ENCODE peak calls at places on chromosomes 4 and X, in four cellular contexts. O is K562, K is HCT116, Q is H1. C is an unnamed sample.

GRCh38 chr4:23934915-23935314 is 45.1 kb upstream of the PPARGC1A start:
- DNase-seq in K (no peak), Q (no peak), O (no peak), C (peak; percentile 75)

GRCh38 chrX:7214251-7214650 is 66.3 kb upstream of the PUDP start:
- DNase-seq in K (no peak), Q (no peak), O (no peak), C (no peak)

GRCh38 chrX:41014776-41015175 is 70.5 kb upstream of the USP9X start:
- DNase-seq in Q (no peak), O (no peak), K (peak; percentile 51), C (no peak)

GRCh38 chrX:46016296-46016695 is 528.9 kb downstream of the ZNF674 start:
- DNase-seq in Q (no peak), K (no peak), O (no peak), C (no peak)

GRCh38 chr4:159105761-159106243 is 2.9 kb downstream of the RAPGEF2 start:
- DNase-seq in Q (no peak), O (peak; percentile 48), K (no peak), C (no peak)

GRCh38 chr4:100581337-100581736 is 63.5 kb upstream of the EMCN start:
- DNase-seq in Q (no peak), O (no peak), K (peak; percentile 53), C (no peak)

GRCh38 chr4:145937990-145938611 is 522 bp downstream of the ZNF827 start:
- DNase-seq in Q (peak; percentile 48), K (no peak), O (no peak), C (no peak)

GRCh38 chr4:124321370-124321769 is 391.2 kb downstream of the ANKRD50 start:
- DNase-seq in K (no peak), Q (no peak), O (no peak), C (no peak)

GRCh38 chr4:72312032-72312650 is 256.9 kb downstream of the ADAMTS3 start:
- DNase-seq in O (no peak), Q (no peak), K (no peak), C (peak; percentile 29)

GRCh38 chr4:183430317-183430986 is 14.0 kb upstream of the CDKN2AIP start:
- DNase-seq in Q (peak; percentile 58), O (no peak), K (no peak), C (no peak)

GRCh38 chr4:169275180-169275579 is 4.4 kb upstream of the SH3RF1 start:
- DNase-seq in O (no peak), K (no peak), Q (no peak), C (no peak)

GRCh38 chr4:184473265-184473514 is 1.2 kb downstream of the IRF2 start:
- DNase-seq in K (no peak), Q (peak; percentile 55), O (peak; percentile 49), C (no peak)

GRCh38 chr4:17276821-17277220 is 235.1 kb downstream of the QDPR start:
- DNase-seq in Q (no peak), K (no peak), O (no peak), C (no peak)

GRCh38 chr4:103895876-103896465 is 176.2 kb upstream of the TACR3 start:
- DNase-seq in O (no peak), Q (no peak), K (no peak), C (no peak)

GRCh38 chrX:7252013-7252610 is 104.2 kb upstream of the PUDP start:
- DNase-seq in O (no peak), Q (no peak), K (no peak), C (peak; percentile 91)

GRCh38 chr4:16952462-16952871 is 54.0 kb upstream of the LDB2 start:
- DNase-seq in Q (no peak), K (no peak), O (no peak), C (no peak)

GRCh38 chr4:26452565-26453531 is 37.4 kb downstream of the CCKAR start:
- DNase-seq in Q (peak; percentile 47), O (no peak), K (no peak), C (peak; percentile 54)

GRCh38 chrX:138710866-138711331 is 618 bp downstream of the FGF13 start:
- DNase-seq in K (no peak), O (no peak), Q (peak; percentile 49), C (no peak)

GRCh38 chr4:152778656-152779512 is 646 bp downstream of the TIGD4 start:
- DNase-seq in K (no peak), Q (no peak), O (peak; percentile 17), C (peak; percentile 36)

GRCh38 chr4:5784021-5784420 is 73.0 kb downstream of the EVC start:
- DNase-seq in O (no peak), K (no peak), Q (peak; percentile 33), C (no peak)

GRCh38 chr4:159048166-159048886 is 54.6 kb upstream of the RAPGEF2 start:
- DNase-seq in K (no peak), O (peak; percentile 70), Q (no peak), C (peak; percentile 77)

GRCh38 chr4:95044204-95044848 is 286.6 kb downstream of the BMPR1B start:
- DNase-seq in Q (no peak), K (no peak), O (no peak), C (no peak)

GRCh38 chr4:98150092-98150761 is 7.0 kb upstream of the STPG2 start:
- DNase-seq in K (no peak), O (no peak), Q (no peak), C (no peak)

GRCh38 chrX:152861116-152861515 is 30.3 kb downstream of the NSDHL start:
- DNase-seq in K (no peak), O (no peak), Q (no peak), C (no peak)

GRCh38 chr4:27239651-27240050 is 379.0 kb downstream of the STIM2 start:
- DNase-seq in Q (no peak), K (no peak), O (no peak), C (no peak)

GRCh38 chr4:73917081-73917501 is 47.9 kb downstream of the CXCL1 start:
- DNase-seq in Q (no peak), O (no peak), K (no peak), C (no peak)

GRCh38 chr4:76087007-76087769 is 12.7 kb downstream of the ART3 start:
- DNase-seq in Q (peak; percentile 64), O (peak; percentile 71), K (peak; percentile 62), C (peak; percentile 33)

GRCh38 chr4:15690020-15690809 is 8.6 kb downstream of the FAM200B start:
- DNase-seq in O (no peak), K (peak; percentile 57), Q (no peak), C (no peak)

GRCh38 chr4:139918591-139918990 is 235.4 kb downstream of the MAML3 start:
- DNase-seq in Q (no peak), O (no peak), K (no peak), C (no peak)

GRCh38 chr4:66482186-66482585 is 811.9 kb upstream of the EPHA5 start:
- DNase-seq in Q (no peak), K (no peak), O (no peak), C (no peak)

GRCh38 chrX:9171841-9172240 is 137.9 kb upstream of the FAM9B start:
- DNase-seq in K (no peak), O (no peak), Q (no peak), C (no peak)

GRCh38 chr4:118313098-118313497 is 39.7 kb downstream of the PRSS12 start:
- DNase-seq in K (no peak), O (peak; percentile 5), Q (no peak), C (no peak)

GRCh38 chrX:64570204-64570603 is 175.0 kb upstream of the MTMR8 start:
- DNase-seq in Q (peak; percentile 43), O (no peak), K (no peak), C (no peak)

DNA sequence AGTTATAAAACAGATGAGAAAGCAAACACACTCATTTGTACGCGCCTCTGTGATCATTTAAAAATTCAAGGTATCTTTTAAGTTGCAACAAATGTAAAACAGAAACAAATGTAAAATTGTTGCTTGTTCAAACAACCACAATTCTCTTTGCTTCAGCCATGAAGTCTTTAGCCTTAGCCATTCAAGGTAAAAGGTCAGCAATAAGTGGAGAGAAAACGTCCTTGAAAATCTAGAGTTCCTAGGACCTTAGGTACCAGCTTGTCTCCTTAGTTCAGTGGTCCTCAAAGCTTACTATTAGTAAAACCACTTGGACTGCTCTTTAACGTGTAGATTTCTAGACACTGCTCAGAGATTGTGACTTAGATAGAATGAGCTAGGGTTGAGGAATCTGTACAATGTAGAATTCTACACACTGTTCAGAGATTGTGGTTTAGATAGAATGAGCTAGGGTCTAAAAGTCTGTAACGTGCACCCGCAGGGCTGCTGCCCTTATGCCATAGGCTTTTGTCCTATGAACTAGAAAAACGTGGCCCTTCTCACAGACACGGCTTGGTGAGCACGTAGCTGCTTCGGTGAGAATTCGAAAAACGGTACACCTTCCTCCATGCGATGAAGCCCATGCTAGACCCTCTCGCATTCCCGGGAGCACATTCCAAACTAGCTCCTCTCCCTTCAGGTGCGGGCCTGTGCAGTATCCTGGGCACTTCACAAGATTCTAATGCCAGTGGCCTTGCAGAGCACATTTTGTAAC is 1.7 kb downstream of the PLAC8 start:
- DNase-seq in Q (no peak), O (no peak), K (no peak), C (no peak)
- H3K4me3 ChIP-seq in Q (no peak overlapping the region), O (no peak overlapping the region), K (no peak overlapping the region), C (peak overlapping the region; percentile 41)

GRCh38 chrX:136204571-136204970 is 46.6 kb downstream of the MAP7D3 start:
- DNase-seq in Q (no peak), K (no peak), O (no peak), C (no peak)
- TF ChIP-seq POLR2AphosphoS5 in Q (no peak), K (no peak), O (no peak), C (peak; percentile 25)

DNA sequence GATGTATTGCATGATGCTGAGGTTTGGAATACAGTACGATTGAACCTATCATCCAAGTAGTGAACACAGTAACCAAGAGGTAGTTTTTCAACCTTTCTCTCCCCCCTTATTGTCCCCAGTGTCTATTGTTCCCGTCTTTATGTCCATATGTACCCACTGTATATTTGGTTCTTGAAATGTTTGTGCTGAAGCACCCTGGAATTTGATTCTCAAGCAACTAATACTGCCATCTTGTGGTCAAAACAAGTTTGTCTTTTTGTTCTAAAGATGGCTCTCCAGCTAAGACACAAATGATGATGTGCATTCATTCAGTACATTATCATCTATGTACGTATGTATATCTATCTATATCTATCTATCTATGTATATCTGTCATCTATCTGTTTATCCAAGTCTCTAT is 33.5 kb upstream of the DCX start:
- DNase-seq in O (peak; percentile 17), Q (no peak), K (peak; percentile 15), C (no peak)
- H3K4me3 ChIP-seq in O (no peak overlapping the region), Q (no peak overlapping the region), K (no peak overlapping the region), C (no peak overlapping the region)

DNA sequence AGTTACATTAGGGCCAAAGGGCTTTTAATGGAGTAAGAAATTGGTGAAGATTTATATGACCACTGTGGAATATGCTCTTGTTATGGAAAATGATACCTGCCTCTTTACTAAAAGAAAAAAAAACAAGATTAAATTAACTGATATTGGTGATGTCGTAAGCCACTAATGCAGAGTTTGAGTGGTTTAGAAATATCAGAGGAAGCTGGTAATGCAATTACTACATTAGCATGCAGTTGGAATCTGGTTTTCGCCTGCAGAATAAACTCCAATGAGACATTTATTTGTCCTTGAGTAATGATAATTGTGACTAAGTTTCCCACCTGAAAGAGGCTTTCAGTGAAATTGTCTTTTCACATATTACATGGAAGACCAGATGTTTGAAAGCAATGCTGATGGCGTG is 598.0 kb downstream of the GALNTL6 start:
- DNase-seq in O (no peak), Q (no peak), K (no peak), C (no peak)
- TF ChIP-seq POLR2AphosphoS5 in O (no peak), Q (no peak), K (no peak), C (no peak)